ENCODE peak calls at places on chromosomes 13 and 19, in eight cellular contexts. Z, F, G, O, B, N, R and W are unnamed samples.
A peak's percentile ranks its signal among the peaks of the same experiment; 100 is the strongest.

GRCh38 chr19:10977773-10978155 is 16.9 kb downstream of the SMARCA4 start:
- DNase-seq in Z (no peak), F (no peak), B (no peak), N (no peak), R (no peak), G (no peak), O (no peak), W (no peak)

GRCh38 chr13:42544246-42544915 is 29.6 kb upstream of the TNFSF11 start:
- DNase-seq in N (no peak), G (no peak), F (peak; percentile 50), B (no peak), Z (no peak), R (peak; percentile 36), O (no peak), W (no peak)

GRCh38 chr19:751501-752341 is 809 bp downstream of the MISP start:
- DNase-seq in Z (no peak), R (peak; percentile 95), O (peak; percentile 81), F (no peak), G (no peak), B (no peak), N (no peak), W (no peak)

GRCh38 chr13:111187879-111188643 is 73.0 kb downstream of the ARHGEF7 start:
- DNase-seq in B (peak; percentile 58), F (no peak), O (peak; percentile 33), Z (no peak), G (peak; percentile 47), R (peak; percentile 40), N (no peak), W (no peak)

GRCh38 chr19:3607398-3608078 is 863 bp upstream of the TBXA2R start:
- DNase-seq in Z (no peak), R (peak; percentile 44), O (no peak), G (peak; percentile 76), N (no peak), F (no peak), B (no peak), W (no peak)

GRCh38 chr13:51234676-51235075 is 12.5 kb downstream of the FAM124A start:
- DNase-seq in F (no peak), G (no peak), Z (no peak), N (no peak), B (no peak), O (no peak), R (no peak), W (no peak)

GRCh38 chr13:100610399-100611347 is 22.1 kb upstream of the GGACT start:
- DNase-seq in N (no peak), G (no peak), B (no peak), O (no peak), F (no peak), Z (no peak), R (no peak), W (no peak)

GRCh38 chr19:14416743-14417214 is 2.4 kb downstream of the DDX39A start:
- DNase-seq in R (peak; percentile 70), Z (no peak), O (no peak), N (no peak), B (no peak), F (no peak), G (no peak), W (no peak)

GRCh38 chr13:49459580-49459979 is 15.5 kb downstream of the SETDB2 start:
- DNase-seq in B (no peak), N (no peak), R (no peak), Z (no peak), G (no peak), O (no peak), F (no peak), W (no peak)

GRCh38 chr13:66154981-66155380 is 1075.2 kb downstream of the PCDH9 start:
- DNase-seq in O (no peak), Z (no peak), R (no peak), G (no peak), F (no peak), N (no peak), B (no peak), W (no peak)

GRCh38 chr19:55253842-55254624 is 4.8 kb downstream of the PPP6R1 start:
- DNase-seq in G (no peak), Z (peak; percentile 53), O (no peak), B (no peak), R (no peak), N (no peak), F (no peak), W (no peak)

GRCh38 chr13:100811906-100812305 is 137.3 kb upstream of the TMTC4 start:
- DNase-seq in R (no peak), Z (no peak), O (no peak), N (no peak), F (no peak), G (no peak), B (no peak), W (no peak)

GRCh38 chr19:28596561-28597071 is 616.3 kb downstream of the UQCRFS1 start:
- DNase-seq in G (no peak), O (no peak), R (no peak), N (no peak), F (no peak), Z (no peak), B (no peak), W (no peak)

GRCh38 chr13:91744284-91744683 is 345.9 kb downstream of the GPC5 start:
- DNase-seq in Z (no peak), G (no peak), O (no peak), F (no peak), B (no peak), N (no peak), R (no peak), W (no peak)

GRCh38 chr13:40550130-40550529 is 116.3 kb downstream of the FOXO1 start:
- DNase-seq in B (no peak), F (no peak), R (peak; percentile 14), O (no peak), N (no peak), G (no peak), Z (no peak), W (no peak)

GRCh38 chr13:102599451-102600012 is 2.7 kb downstream of the TPP2 start:
- DNase-seq in B (no peak), F (no peak), N (no peak), Z (no peak), O (no peak), G (no peak), R (no peak), W (no peak)

GRCh38 chr13:98791611-98792010 is 39.1 kb upstream of the SLC15A1 start:
- DNase-seq in R (no peak), Z (no peak), N (no peak), O (no peak), F (no peak), G (no peak), B (no peak), W (no peak)

GRCh38 chr19:32168606-32169005 is 176.8 kb upstream of the ZNF507 start:
- DNase-seq in O (no peak), F (no peak), B (no peak), R (no peak), N (no peak), G (no peak), Z (no peak), W (no peak)

GRCh38 chr19:43544077-43544476 is 11.1 kb downstream of the ZNF575 start:
- DNase-seq in O (no peak), F (no peak), G (no peak), N (no peak), B (no peak), Z (no peak), R (no peak), W (no peak)

GRCh38 chr19:12796146-12797071 is 5.1 kb downstream of the JUNB start:
- DNase-seq in N (no peak), Z (peak; percentile 57), G (peak; percentile 79), R (peak; percentile 85), B (peak; percentile 84), O (peak; percentile 76), F (peak; percentile 91), W (no peak)

GRCh38 chr13:113900646-113901045 is 36.8 kb upstream of the GAS6 start:
- DNase-seq in O (no peak), Z (no peak), B (no peak), F (no peak), R (no peak), G (no peak), N (no peak), W (no peak)

GRCh38 chr19:3958836-3959765 is 11.8 kb downstream of the DAPK3 start:
- DNase-seq in N (no peak), B (no peak), R (no peak), G (no peak), Z (no peak), F (no peak), O (no peak), W (no peak)

GRCh38 chr13:61685683-61686013 is 270.0 kb upstream of the PCDH20 start:
- DNase-seq in O (peak; percentile 2), Z (no peak), F (peak; percentile 57), N (no peak), B (peak; percentile 1), G (no peak), R (no peak), W (no peak)

GRCh38 chr19:1647664-1648155 is 4.7 kb downstream of the TCF3 start:
- DNase-seq in Z (no peak), G (no peak), O (no peak), B (no peak), R (no peak), F (no peak), N (no peak), W (no peak)

GRCh38 chr13:98869408-98870090 is 108.3 kb downstream of the DOCK9 start:
- DNase-seq in B (no peak), F (no peak), N (no peak), R (no peak), G (peak; percentile 40), Z (no peak), O (no peak), W (no peak)

GRCh38 chr13:75544681-75545333 is 4.8 kb upstream of the UCHL3 start:
- DNase-seq in R (peak; percentile 91), Z (no peak), B (no peak), F (no peak), G (no peak), O (no peak), N (no peak), W (no peak)

GRCh38 chr13:55553736-55554135 is 1587.0 kb upstream of the PRR20A start:
- DNase-seq in F (no peak), B (no peak), R (no peak), N (no peak), Z (no peak), O (no peak), G (no peak), W (no peak)

GRCh38 chr19:48819366-48819816 is 8.6 kb upstream of the BCAT2 start:
- DNase-seq in O (peak; percentile 2), R (peak; percentile 92), Z (no peak), N (peak; percentile 86), G (peak; percentile 89), F (peak; percentile 69), B (peak; percentile 59), W (peak; percentile 45)

GRCh38 chr19:48878219-48879024 is 6.2 kb downstream of the PPP1R15A start:
- DNase-seq in B (no peak), R (peak; percentile 51), N (no peak), G (peak; percentile 73), F (no peak), Z (no peak), O (no peak), W (no peak)

GRCh38 chr19:49852631-49853126 is 1.7 kb downstream of the PTOV1 start:
- DNase-seq in Z (no peak), N (no peak), B (no peak), F (no peak), R (peak; percentile 39), O (no peak), G (no peak), W (no peak)

GRCh38 chr13:94163535-94163934 is 315.9 kb downstream of the DCT start:
- DNase-seq in B (no peak), Z (no peak), G (no peak), O (no peak), R (no peak), N (no peak), F (no peak), W (no peak)

GRCh38 chr13:24541127-24541475 is 28.5 kb upstream of the PARP4 start:
- DNase-seq in R (no peak), N (no peak), O (no peak), B (no peak), F (no peak), G (no peak), Z (no peak), W (no peak)

GRCh38 chr19:35717665-35718344 is at the start of gene KMT2B:
- DNase-seq in N (no peak), B (no peak), Z (no peak), O (peak; percentile 65), F (no peak), R (no peak), G (no peak), W (no peak)

GRCh38 chr13:21573920-21574712 is 29.9 kb downstream of the MICU2 start:
- DNase-seq in O (no peak), B (no peak), R (no peak), F (no peak), N (no peak), G (no peak), Z (no peak), W (no peak)